ENCODE peak calls at places on chromosome 5, in seven cellular contexts. K is retina; D is nephron progenitor cell; V is GM19239; Q is putamen; X is mucosa of gallbladder; M is stimulated activated CD4-positive, alpha-beta T cell treated with anti-CD3 and anti-CD28 coated beads, Interleukin-2, amount 100 ng/mL, for 48 hours. E is an unnamed sample.

GRCh38 chr5:59348189-59348588 is 545.3 kb downstream of the PDE4D start:
- DNase-seq in D (no peak), Q (no peak), X (no peak), V (no peak), M (no peak), K (no peak), E (no peak)

GRCh38 chr5:12901696-12902095 is 997.5 kb upstream of the CTNND2 start:
- DNase-seq in D (no peak), M (no peak), V (no peak), X (no peak), Q (no peak), K (no peak), E (no peak)

GRCh38 chr5:30596495-30597064 is 596.9 kb upstream of the CDH6 start:
- DNase-seq in K (no peak), X (no peak), V (no peak), Q (no peak), D (no peak), M (no peak), E (no peak)

GRCh38 chr5:121019734-121020133 is 555.6 kb downstream of the PRR16 start:
- DNase-seq in V (no peak), X (no peak), Q (no peak), M (no peak), K (no peak), D (no peak), E (no peak)

GRCh38 chr5:34053133-34053532 is 10.1 kb upstream of the C1QTNF3 start:
- DNase-seq in K (peak), X (no peak), M (no peak), Q (no peak), D (no peak), V (no peak), E (no peak)

GRCh38 chr5:141926434-141926833 is 2.8 kb downstream of the DELE1 start:
- DNase-seq in X (no peak), V (no peak), D (no peak), M (no peak), Q (no peak), K (no peak), E (no peak)

GRCh38 chr5:73822989-73823339 is 197.0 kb downstream of the ARHGEF28 start:
- DNase-seq in X (peak), K (no peak), D (no peak), Q (no peak), M (no peak), V (no peak), E (no peak)

GRCh38 chr5:80437326-80437725 is 29.5 kb downstream of the ZFYVE16 start:
- DNase-seq in V (no peak), Q (no peak), D (no peak), K (no peak), X (no peak), M (no peak), E (no peak)

GRCh38 chr5:137753986-137754235 is 252 bp downstream of the HNRNPA0 start:
- DNase-seq in Q (no peak), K (no peak), M (no peak), D (no peak), V (no peak), X (no peak), E (no peak)

GRCh38 chr5:124297826-124298225 is 448.6 kb downstream of the ZNF608 start:
- DNase-seq in M (no peak), X (no peak), K (no peak), D (no peak), Q (no peak), V (no peak), E (no peak)

E was measured in brain pericyte.